ENCODE peak calls at places on chromosomes 5 and 9, in four cellular contexts. G is HAP-1; Y is NCI-H1092 treated with DMSO at 0.1 percent for 48 hours; V is CD8-positive, alpha-beta T cell. L is an unnamed sample.

GRCh38 chr9:134215709-134216448 is 51.5 kb upstream of the RNU6ATAC start:
- DNase-seq in Y (peak; percentile 26), G (no peak), V (no peak), L (no peak)

GRCh38 chr9:75909776-75910175 is 19.3 kb downstream of the PCSK5 start:
- DNase-seq in V (no peak), Y (peak; percentile 8), G (no peak), L (no peak)

GRCh38 chr5:161545701-161546462 is 643 bp downstream of the GABRB2 start:
- DNase-seq in V (no peak), Y (no peak), G (no peak), L (no peak)

GRCh38 chr5:118069452-118069851 is 918.9 kb downstream of the DTWD2 start:
- DNase-seq in V (no peak), Y (no peak), G (no peak), L (no peak)

GRCh38 chr5:35247645-35248034 is 17.4 kb upstream of the PRLR start:
- DNase-seq in V (no peak), G (no peak), Y (peak; percentile 49), L (no peak)

GRCh38 chr9:107693620-107694326 is 204.2 kb upstream of the KLF4 start:
- DNase-seq in G (no peak), Y (no peak), V (no peak), L (no peak)

GRCh38 chr9:123335227-123335985 is 20.6 kb upstream of the CRB2 start:
- DNase-seq in Y (no peak), G (no peak), V (no peak), L (no peak)

GRCh38 chr9:116280529-116280928 is 126.9 kb downstream of the PAPPA start:
- DNase-seq in V (no peak), G (no peak), Y (no peak), L (no peak)

GRCh38 chr9:133058550-133059320 is 3.0 kb upstream of the CEL start:
- DNase-seq in V (no peak), Y (no peak), G (no peak), L (no peak)

GRCh38 chr9:83477571-83477970 is 60.6 kb downstream of the FRMD3 start:
- DNase-seq in G (no peak), V (no peak), Y (no peak), L (no peak)

GRCh38 chr5:111013011-111013410 is 58.5 kb upstream of the TSLP start:
- DNase-seq in V (no peak), Y (no peak), G (no peak), L (no peak)

GRCh38 chr9:130286781-130287428 is 21.3 kb downstream of the HMCN2 start:
- DNase-seq in V (no peak), G (no peak), Y (no peak), L (no peak)

GRCh38 chr5:109852371-109853160 is 162.8 kb downstream of the MAN2A1 start:
- DNase-seq in Y (no peak), G (no peak), V (no peak), L (no peak)

GRCh38 chr5:10654566-10654965 is 90.7 kb downstream of the ANKRD33B start:
- DNase-seq in V (no peak), G (no peak), Y (no peak), L (no peak)

GRCh38 chr5:174239718-174240117 is 194.2 kb downstream of the NSG2 start:
- DNase-seq in Y (no peak), V (no peak), G (no peak), L (no peak)

GRCh38 chr5:78670870-78671269 is 22.3 kb upstream of the LHFPL2 start:
- DNase-seq in V (no peak), G (no peak), Y (no peak), L (no peak)

GRCh38 chr9:132008871-132009812 is 70.5 kb downstream of the MED27 start:
- DNase-seq in G (no peak), V (no peak), Y (peak; percentile 8), L (no peak)

GRCh38 chr9:21777701-21778100 is 24.7 kb upstream of the MTAP start:
- DNase-seq in Y (no peak), G (no peak), V (no peak), L (no peak)

GRCh38 chr9:115237383-115238087 is 119.6 kb upstream of the TNC start:
- DNase-seq in Y (no peak), G (no peak), V (no peak), L (no peak)

GRCh38 chr5:135887447-135887864 is 8.2 kb downstream of the IL9 start:
- DNase-seq in Y (peak; percentile 44), G (peak; percentile 70), V (peak; percentile 25), L (peak; percentile 36)

GRCh38 chr5:38782185-38782584 is 63.6 kb upstream of the OSMR start:
- DNase-seq in G (no peak), V (no peak), Y (no peak), L (no peak)

GRCh38 chr9:20292002-20292401 is 330.3 kb downstream of the MLLT3 start:
- DNase-seq in V (no peak), Y (no peak), G (peak; percentile 21), L (no peak)

GRCh38 chr9:86303316-86303975 is 21.1 kb upstream of the ISCA1 start:
- DNase-seq in G (peak; percentile 60), Y (no peak), V (no peak), L (peak; percentile 21)

GRCh38 chr5:124157320-124157719 is 589.1 kb downstream of the ZNF608 start:
- DNase-seq in Y (no peak), V (no peak), G (no peak), L (no peak)

GRCh38 chr5:161544350-161544765 is 2.2 kb downstream of the GABRB2 start:
- DNase-seq in G (peak; percentile 36), Y (no peak), V (no peak), L (no peak)

GRCh38 chr9:22040760-22041159 is 31.7 kb upstream of the CDKN2B start:
- DNase-seq in V (no peak), Y (no peak), G (no peak), L (no peak)

L was measured in CD8-positive, alpha-beta memory T cell.